ENCODE peak calls at places on chromosomes 16 and 17, in four cellular contexts. A is pancreas, K is GM06990, U is ascending aorta. Z is an unnamed sample.
A peak's percentile ranks its signal among the peaks of the same experiment; 100 is the strongest.

GRCh38 chr16:14409563-14409962 is 220.5 kb downstream of the PARN start:
- DNase-seq in K (no peak), U (peak; percentile 77), A (no peak), Z (peak; percentile 96)

GRCh38 chr17:37543527-37544122 is 53.9 kb downstream of the DUSP14 start:
- DNase-seq in K (no peak), A (no peak), U (no peak), Z (no peak)

GRCh38 chr16:30775381-30776099 is 11.5 kb downstream of the ZNF629 start:
- DNase-seq in K (peak; percentile 73), U (peak; percentile 90), A (peak; percentile 87), Z (peak; percentile 73)

GRCh38 chr17:55769625-55770000 is 18.8 kb downstream of the PCTP start:
- DNase-seq in K (no peak), U (peak; percentile 69), A (no peak), Z (peak; percentile 92)

GRCh38 chr17:59668816-59669215 is 38.4 kb downstream of the PTRH2 start:
- DNase-seq in K (no peak), A (no peak), U (no peak), Z (peak; percentile 63)

GRCh38 chr17:50426814-50427787 is 1.1 kb downstream of the ACSF2 start:
- DNase-seq in U (no peak), A (no peak), K (peak; percentile 22), Z (peak; percentile 48)

GRCh38 chr16:68287276-68288251 is 23.2 kb downstream of the SLC7A6OS start:
- DNase-seq in A (no peak), K (no peak), U (peak; percentile 92), Z (peak; percentile 67)

GRCh38 chr17:30554839-30555751 is 77.9 kb downstream of the GOSR1 start:
- DNase-seq in U (no peak), K (no peak), A (no peak), Z (no peak)

GRCh38 chr16:78593352-78593751 is 493.9 kb downstream of the WWOX start:
- DNase-seq in K (no peak), A (no peak), U (no peak), Z (no peak)

GRCh38 chr16:85187886-85188285 is 75.6 kb upstream of the CIBAR2 start:
- DNase-seq in A (no peak), K (no peak), U (no peak), Z (no peak)

GRCh38 chr16:85187002-85187401 is 74.7 kb upstream of the CIBAR2 start:
- DNase-seq in A (no peak), K (no peak), U (peak; percentile 83), Z (peak; percentile 42)

GRCh38 chr16:85188822-85189672 is 76.8 kb upstream of the CIBAR2 start:
- DNase-seq in A (no peak), U (no peak), K (no peak), Z (no peak)

GRCh38 chr16:85185701-85186100 is 73.4 kb upstream of the CIBAR2 start:
- DNase-seq in K (no peak), A (no peak), U (no peak), Z (no peak)

DNA sequence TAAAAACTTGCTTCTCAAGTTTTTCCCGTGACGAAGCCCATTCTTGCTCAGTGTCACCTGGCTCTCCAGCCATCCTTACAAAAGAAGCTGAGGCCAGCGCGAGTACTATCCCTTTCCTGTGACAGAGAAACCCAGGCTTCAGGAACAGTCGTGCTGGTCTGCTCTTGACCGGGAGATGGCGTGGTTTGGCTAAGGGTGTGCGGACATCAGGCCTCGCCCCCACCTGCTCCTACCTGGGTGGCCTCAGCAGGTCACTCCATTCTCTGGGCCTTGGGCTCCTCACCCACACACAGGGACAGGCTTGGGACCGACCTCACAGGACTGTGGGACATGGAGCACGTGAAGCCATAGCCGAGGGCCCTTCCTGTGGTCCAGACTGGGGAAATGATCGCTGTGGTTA is 75.2 kb upstream of the CIBAR2 start:
- DNase-seq in U (no peak), K (no peak), A (no peak), Z (no peak)
- TF ChIP-seq CTCF in U (no peak), K (no peak), A (no peak), Z (no peak)

GRCh38 chr17:33500141-33500540 is 207.0 kb upstream of the ASIC2 start:
- DNase-seq in K (peak; percentile 18), U (no peak), A (no peak), Z (no peak)

GRCh38 chr17:33501185-33501584 is 208.1 kb upstream of the ASIC2 start:
- DNase-seq in K (no peak), A (no peak), U (no peak), Z (no peak)

GRCh38 chr17:33497623-33498022 is 204.5 kb upstream of the ASIC2 start:
- DNase-seq in K (no peak), U (no peak), A (no peak), Z (no peak)

GRCh38 chr17:33498069-33498468 is 205.0 kb upstream of the ASIC2 start:
- DNase-seq in K (no peak), A (no peak), U (no peak), Z (no peak)

DNA sequence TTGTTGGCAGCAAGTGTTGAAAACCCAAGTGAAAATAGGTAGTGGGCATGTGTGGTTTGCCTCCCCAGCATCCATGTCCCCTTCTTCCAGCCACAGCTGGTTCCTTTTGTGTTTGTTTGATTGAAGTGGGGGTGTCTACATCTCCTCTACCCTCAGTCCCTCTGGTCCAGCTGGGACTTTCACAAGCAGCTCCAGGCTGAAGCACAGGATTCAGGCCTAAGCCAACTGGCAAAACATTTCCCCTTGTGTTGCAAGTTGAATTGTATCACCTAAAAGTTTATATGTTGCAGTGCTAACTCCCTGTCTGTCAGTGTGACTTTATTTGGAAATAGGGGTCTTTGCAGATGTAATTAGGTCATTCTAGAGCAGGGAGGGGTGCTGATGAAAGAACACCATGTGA is 205.9 kb upstream of the ASIC2 start:
- DNase-seq in U (no peak), A (no peak), K (no peak), Z (no peak)
- H3K4me3 ChIP-seq in U (no peak overlapping the region), A (no peak overlapping the region), K (no peak overlapping the region), Z (no peak overlapping the region)

DNA sequence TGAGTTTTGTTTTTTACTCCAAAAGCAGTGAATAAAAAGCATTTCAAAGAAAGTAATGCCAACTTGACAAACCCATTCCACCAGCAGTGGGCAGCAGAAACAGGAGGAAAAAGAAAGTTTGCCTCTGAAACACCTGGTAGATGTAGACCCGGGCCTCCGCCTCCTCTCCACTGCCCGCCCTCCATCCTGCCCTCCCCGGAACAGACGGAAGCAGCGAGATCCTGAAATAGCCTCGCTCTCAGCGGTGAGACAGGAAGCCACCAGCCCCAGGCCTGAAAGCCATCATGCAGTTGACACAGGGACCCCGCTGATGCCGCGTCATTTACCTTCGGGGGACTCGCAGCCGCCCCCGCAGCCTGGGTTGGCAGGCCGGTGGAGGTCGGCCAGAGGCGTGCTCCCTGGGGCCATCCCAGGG is 67.8 kb downstream of the C16orf78 start:
- DNase-seq in K (peak; percentile 84), U (no peak), A (no peak), Z (no peak)
- TF ChIP-seq CTCF in K (peak; percentile 69), U (peak; percentile 32), A (no peak), Z (no peak)

GRCh38 chr16:4935231-4935855 is 1.6 kb downstream of the PPL start:
- DNase-seq in U (peak; percentile 94), A (peak; percentile 51), K (no peak), Z (peak; percentile 30)

GRCh38 chr16:4937782-4938682 is 1.1 kb upstream of the PPL start:
- DNase-seq in U (no peak), A (peak; percentile 21), K (no peak), Z (peak; percentile 57)

GRCh38 chr16:4934591-4934990 is 2.4 kb downstream of the PPL start:
- DNase-seq in K (no peak), A (no peak), U (no peak), Z (no peak)

GRCh38 chr16:4936991-4937781 is at the start of gene PPL:
- DNase-seq in A (peak; percentile 95), K (peak; percentile 40), U (no peak), Z (peak; percentile 73)

GRCh38 chr16:4936181-4936990 is 562 bp downstream of the PPL start:
- DNase-seq in A (peak; percentile 51), K (no peak), U (no peak), Z (no peak)
- H3K4me3 ChIP-seq in A (peak overlapping the region; percentile 56), K (peak overlapping the region; percentile 41), U (peak overlapping the region; percentile 59), Z (peak overlapping the region; percentile 95)

DNA sequence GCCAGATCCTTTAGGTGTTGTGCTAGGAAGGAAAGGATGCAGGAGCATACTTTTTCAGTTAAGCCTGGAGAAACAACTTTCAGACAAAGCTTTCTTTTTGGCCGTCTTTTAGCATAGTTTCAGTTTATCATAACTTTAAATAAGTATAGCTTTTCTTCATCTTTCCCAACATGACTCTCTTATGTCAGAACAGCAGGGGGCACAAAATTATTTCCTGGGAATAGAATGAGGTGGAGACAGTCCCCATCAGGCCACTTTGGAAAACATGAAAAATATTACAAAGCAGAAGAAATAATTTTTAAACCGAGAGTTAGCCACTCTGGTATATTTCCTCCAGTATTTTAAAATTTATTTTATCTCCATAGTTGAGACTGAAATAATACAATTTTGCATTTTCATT is 387.6 kb downstream of the HAPSTR1 start:
- DNase-seq in K (no peak), A (no peak), U (no peak), Z (no peak)
- TF ChIP-seq CTCF in K (no peak), A (no peak), U (no peak), Z (no peak)

GRCh38 chr17:42853004-42853403 is 2.0 kb downstream of the AOC3 start:
- DNase-seq in U (peak; percentile 77), A (no peak), K (no peak), Z (no peak)

GRCh38 chr17:42853968-42854790 is 3.2 kb downstream of the AOC3 start:
- DNase-seq in A (no peak), U (no peak), K (no peak), Z (no peak)

GRCh38 chr17:42853597-42853967 is 2.6 kb downstream of the AOC3 start:
- DNase-seq in A (no peak), U (no peak), K (no peak), Z (no peak)

GRCh38 chr17:42857389-42857788 is 6.4 kb downstream of the AOC3 start:
- DNase-seq in U (no peak), A (no peak), K (no peak), Z (no peak)

DNA sequence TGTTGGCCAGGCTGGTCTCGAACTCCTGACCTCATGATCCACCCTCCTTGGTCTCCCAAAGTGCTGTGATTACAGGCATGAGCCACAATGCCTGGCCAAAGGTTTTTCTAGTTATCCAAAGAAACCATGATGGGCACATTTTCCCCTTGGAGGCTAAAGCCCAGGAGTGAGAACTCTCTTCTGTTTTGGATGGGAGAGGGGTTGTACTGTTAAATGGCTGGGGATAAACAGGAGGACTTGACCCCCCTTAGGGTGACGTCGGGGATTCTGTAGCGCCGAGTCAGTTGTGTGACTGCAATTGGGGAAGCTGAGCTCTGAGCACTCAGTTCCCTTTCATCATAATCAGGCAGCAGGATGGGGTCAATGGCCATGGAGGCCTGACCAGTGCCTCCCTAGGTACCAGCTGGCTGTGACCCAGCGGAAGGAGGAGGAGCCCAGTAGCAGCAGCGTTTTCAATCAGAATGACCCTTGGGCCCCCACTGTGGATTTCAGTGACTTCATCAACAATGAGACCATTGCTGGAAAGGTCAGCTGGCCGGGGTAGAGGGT is 4.1 kb downstream of the AOC3 start:
- DNase-seq in U (no peak), K (no peak), A (no peak), Z (no peak)
- H3K4me3 ChIP-seq in U (no peak overlapping the region), K (no peak overlapping the region), A (no peak overlapping the region), Z (no peak overlapping the region)

DNA sequence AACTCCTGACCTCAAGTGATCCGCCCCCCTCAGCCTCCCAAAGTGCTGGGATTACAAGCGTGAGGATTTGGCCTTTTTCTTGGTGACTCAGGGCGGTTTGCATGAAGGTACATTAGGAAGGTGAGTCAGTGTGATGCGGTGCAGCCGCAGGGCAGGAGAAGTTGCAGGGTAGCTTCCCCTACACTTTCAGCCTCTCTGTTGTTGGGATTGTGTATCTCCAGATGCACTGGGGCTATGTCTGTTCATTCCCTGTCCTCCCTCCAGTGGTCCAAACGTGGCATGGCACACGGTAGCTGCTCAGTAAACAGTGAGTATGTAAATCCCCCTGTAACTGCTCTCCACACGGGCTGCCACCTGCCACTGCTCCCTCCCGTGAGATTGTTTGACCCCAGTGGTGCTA is 109.1 kb upstream of the CDC42EP4 start:
- DNase-seq in U (no peak), A (no peak), K (no peak), Z (peak; percentile 94)
- TF ChIP-seq CTCF in U (no peak), A (no peak), K (peak; percentile 27), Z (peak; percentile 35)

GRCh38 chr16:58456193-58456592 is 43.8 kb upstream of the NDRG4 start:
- DNase-seq in A (no peak), U (no peak), K (no peak), Z (no peak)
- H3K4me3 ChIP-seq in A (no peak overlapping the region), U (no peak overlapping the region), K (no peak overlapping the region), Z (no peak overlapping the region)